ENCODE peak calls at places on chromosomes 13 and 19, in nine cellular contexts. One of them, this sample, is unnamed.

GRCh38 chr13:51826606-51827005 is 18.4 kb downstream of the TMEM272 start:
- DNase-seq in ACHN: no peak
- DNase-seq in HT1080: no peak
- DNase-seq in naive thymus-derived CD8-positive, alpha-beta T cell: no peak
- DNase-seq in type B pancreatic cell: no peak
- DNase-seq in right atrium auricular region: no peak
- DNase-seq in esophagus squamous epithelium: no peak
- DNase-seq in T follicular helper cell: no peak
- DNase-seq in Right ventricle myocardium superior: peak; percentile 76
- DNase-seq in this sample: no peak

GRCh38 chr13:73450583-73450982 is 391.8 kb downstream of the KLF5 start:
- DNase-seq in ACHN: no peak
- DNase-seq in HT1080: no peak
- DNase-seq in naive thymus-derived CD8-positive, alpha-beta T cell: no peak
- DNase-seq in type B pancreatic cell: no peak
- DNase-seq in right atrium auricular region: no peak
- DNase-seq in esophagus squamous epithelium: no peak
- DNase-seq in T follicular helper cell: no peak
- DNase-seq in Right ventricle myocardium superior: no peak
- DNase-seq in this sample: no peak

GRCh38 chr13:99382428-99383133 is 75.4 kb upstream of the GPR183 start:
- DNase-seq in ACHN: no peak
- DNase-seq in HT1080: no peak
- DNase-seq in naive thymus-derived CD8-positive, alpha-beta T cell: peak; percentile 38
- DNase-seq in type B pancreatic cell: no peak
- DNase-seq in right atrium auricular region: peak; percentile 55
- DNase-seq in esophagus squamous epithelium: no peak
- DNase-seq in T follicular helper cell: no peak
- DNase-seq in Right ventricle myocardium superior: no peak
- DNase-seq in this sample: no peak

GRCh38 chr19:1376415-1376805 is 7.3 kb upstream of the NDUFS7 start:
- DNase-seq in ACHN: no peak
- DNase-seq in HT1080: no peak
- DNase-seq in naive thymus-derived CD8-positive, alpha-beta T cell: no peak
- DNase-seq in type B pancreatic cell: no peak
- DNase-seq in right atrium auricular region: no peak
- DNase-seq in esophagus squamous epithelium: no peak
- DNase-seq in T follicular helper cell: no peak
- DNase-seq in Right ventricle myocardium superior: no peak
- DNase-seq in this sample: no peak

GRCh38 chr13:73421310-73421912 is 362.6 kb downstream of the KLF5 start:
- DNase-seq in ACHN: no peak
- DNase-seq in HT1080: peak; percentile 95
- DNase-seq in naive thymus-derived CD8-positive, alpha-beta T cell: no peak
- DNase-seq in type B pancreatic cell: no peak
- DNase-seq in right atrium auricular region: no peak
- DNase-seq in esophagus squamous epithelium: no peak
- DNase-seq in T follicular helper cell: no peak
- DNase-seq in Right ventricle myocardium superior: no peak
- DNase-seq in this sample: no peak

GRCh38 chr13:113040597-113041292 is 64.8 kb upstream of the F7 start:
- DNase-seq in ACHN: no peak
- DNase-seq in HT1080: no peak
- DNase-seq in naive thymus-derived CD8-positive, alpha-beta T cell: no peak
- DNase-seq in type B pancreatic cell: no peak
- DNase-seq in right atrium auricular region: no peak
- DNase-seq in esophagus squamous epithelium: no peak
- DNase-seq in T follicular helper cell: no peak
- DNase-seq in Right ventricle myocardium superior: no peak
- DNase-seq in this sample: no peak

GRCh38 chr19:1914826-1915341 is 9.7 kb downstream of the ADAT3 start:
- DNase-seq in ACHN: no peak
- DNase-seq in HT1080: no peak
- DNase-seq in naive thymus-derived CD8-positive, alpha-beta T cell: no peak
- DNase-seq in type B pancreatic cell: no peak
- DNase-seq in right atrium auricular region: no peak
- DNase-seq in esophagus squamous epithelium: no peak
- DNase-seq in T follicular helper cell: no peak
- DNase-seq in Right ventricle myocardium superior: no peak
- DNase-seq in this sample: no peak

GRCh38 chr13:113837554-113838355 is 26.1 kb downstream of the GAS6 start:
- DNase-seq in ACHN: peak; percentile 94
- DNase-seq in HT1080: peak; percentile 99
- DNase-seq in naive thymus-derived CD8-positive, alpha-beta T cell: no peak
- DNase-seq in type B pancreatic cell: no peak
- DNase-seq in right atrium auricular region: peak; percentile 95
- DNase-seq in esophagus squamous epithelium: peak; percentile 53
- DNase-seq in T follicular helper cell: no peak
- DNase-seq in Right ventricle myocardium superior: peak; percentile 97
- DNase-seq in this sample: peak; percentile 97

GRCh38 chr13:110421696-110422395 is 114.8 kb downstream of the COL4A2 start:
- DNase-seq in ACHN: no peak
- DNase-seq in HT1080: peak; percentile 75
- DNase-seq in naive thymus-derived CD8-positive, alpha-beta T cell: peak; percentile 10
- DNase-seq in type B pancreatic cell: no peak
- DNase-seq in right atrium auricular region: no peak
- DNase-seq in esophagus squamous epithelium: no peak
- DNase-seq in T follicular helper cell: no peak
- DNase-seq in Right ventricle myocardium superior: no peak
- DNase-seq in this sample: no peak

GRCh38 chr19:43316591-43317319 is 36.7 kb upstream of the CD177 start:
- DNase-seq in ACHN: no peak
- DNase-seq in HT1080: peak; percentile 80
- DNase-seq in naive thymus-derived CD8-positive, alpha-beta T cell: no peak
- DNase-seq in type B pancreatic cell: no peak
- DNase-seq in right atrium auricular region: no peak
- DNase-seq in esophagus squamous epithelium: no peak
- DNase-seq in T follicular helper cell: no peak
- DNase-seq in Right ventricle myocardium superior: no peak
- DNase-seq in this sample: no peak

GRCh38 chr19:3285647-3286176 is 61.3 kb downstream of the CELF5 start:
- DNase-seq in ACHN: no peak
- DNase-seq in HT1080: no peak
- DNase-seq in naive thymus-derived CD8-positive, alpha-beta T cell: peak; percentile 75
- DNase-seq in type B pancreatic cell: no peak
- DNase-seq in right atrium auricular region: no peak
- DNase-seq in esophagus squamous epithelium: no peak
- DNase-seq in T follicular helper cell: peak; percentile 59
- DNase-seq in Right ventricle myocardium superior: no peak
- DNase-seq in this sample: no peak

GRCh38 chr19:16442386-16443276 is 29.1 kb downstream of the EPS15L1 start:
- DNase-seq in ACHN: no peak
- DNase-seq in HT1080: no peak
- DNase-seq in naive thymus-derived CD8-positive, alpha-beta T cell: no peak
- DNase-seq in type B pancreatic cell: no peak
- DNase-seq in right atrium auricular region: no peak
- DNase-seq in esophagus squamous epithelium: no peak
- DNase-seq in T follicular helper cell: no peak
- DNase-seq in Right ventricle myocardium superior: peak; percentile 65
- DNase-seq in this sample: no peak

GRCh38 chr13:45122941-45123340 is 2.6 kb downstream of the GTF2F2 start:
- DNase-seq in ACHN: no peak
- DNase-seq in HT1080: no peak
- DNase-seq in naive thymus-derived CD8-positive, alpha-beta T cell: no peak
- DNase-seq in type B pancreatic cell: no peak
- DNase-seq in right atrium auricular region: no peak
- DNase-seq in esophagus squamous epithelium: no peak
- DNase-seq in T follicular helper cell: no peak
- DNase-seq in Right ventricle myocardium superior: no peak
- DNase-seq in this sample: no peak

GRCh38 chr19:35760711-35761349 is 2.9 kb downstream of the PROSER3 start:
- DNase-seq in ACHN: no peak
- DNase-seq in HT1080: peak; percentile 49
- DNase-seq in naive thymus-derived CD8-positive, alpha-beta T cell: no peak
- DNase-seq in type B pancreatic cell: no peak
- DNase-seq in right atrium auricular region: no peak
- DNase-seq in esophagus squamous epithelium: no peak
- DNase-seq in T follicular helper cell: no peak
- DNase-seq in Right ventricle myocardium superior: no peak
- DNase-seq in this sample: no peak

GRCh38 chr13:100789481-100789880 is 114.9 kb upstream of the TMTC4 start:
- DNase-seq in ACHN: no peak
- DNase-seq in HT1080: peak; percentile 77
- DNase-seq in naive thymus-derived CD8-positive, alpha-beta T cell: no peak
- DNase-seq in type B pancreatic cell: no peak
- DNase-seq in right atrium auricular region: no peak
- DNase-seq in esophagus squamous epithelium: no peak
- DNase-seq in T follicular helper cell: no peak
- DNase-seq in Right ventricle myocardium superior: no peak
- DNase-seq in this sample: no peak

GRCh38 chr13:38308736-38309135 is 40.9 kb upstream of the UFM1 start:
- DNase-seq in ACHN: no peak
- DNase-seq in HT1080: peak; percentile 85
- DNase-seq in naive thymus-derived CD8-positive, alpha-beta T cell: no peak
- DNase-seq in type B pancreatic cell: no peak
- DNase-seq in right atrium auricular region: no peak
- DNase-seq in esophagus squamous epithelium: no peak
- DNase-seq in T follicular helper cell: no peak
- DNase-seq in Right ventricle myocardium superior: no peak
- DNase-seq in this sample: no peak

GRCh38 chr13:74040200-74040599 is 94.0 kb downstream of the KLF12 start:
- DNase-seq in ACHN: peak; percentile 68
- DNase-seq in HT1080: peak; percentile 61
- DNase-seq in naive thymus-derived CD8-positive, alpha-beta T cell: no peak
- DNase-seq in type B pancreatic cell: no peak
- DNase-seq in right atrium auricular region: no peak
- DNase-seq in esophagus squamous epithelium: no peak
- DNase-seq in T follicular helper cell: peak; percentile 3
- DNase-seq in Right ventricle myocardium superior: peak; percentile 62
- DNase-seq in this sample: no peak

GRCh38 chr13:112777637-112778406 is 88.0 kb downstream of the ATP11A start:
- DNase-seq in ACHN: no peak
- DNase-seq in HT1080: no peak
- DNase-seq in naive thymus-derived CD8-positive, alpha-beta T cell: no peak
- DNase-seq in type B pancreatic cell: no peak
- DNase-seq in right atrium auricular region: peak; percentile 56
- DNase-seq in esophagus squamous epithelium: no peak
- DNase-seq in T follicular helper cell: no peak
- DNase-seq in Right ventricle myocardium superior: no peak
- DNase-seq in this sample: no peak

GRCh38 chr19:16527971-16528521 is 14.2 kb downstream of the CHERP start:
- DNase-seq in ACHN: peak; percentile 17
- DNase-seq in HT1080: no peak
- DNase-seq in naive thymus-derived CD8-positive, alpha-beta T cell: peak; percentile 37
- DNase-seq in type B pancreatic cell: no peak
- DNase-seq in right atrium auricular region: no peak
- DNase-seq in esophagus squamous epithelium: no peak
- DNase-seq in T follicular helper cell: peak; percentile 28
- DNase-seq in Right ventricle myocardium superior: no peak
- DNase-seq in this sample: no peak

GRCh38 chr19:19514881-19515763 is at the start of gene TSSK6:
- DNase-seq in ACHN: peak; percentile 65
- DNase-seq in HT1080: no peak
- DNase-seq in naive thymus-derived CD8-positive, alpha-beta T cell: no peak
- DNase-seq in type B pancreatic cell: no peak
- DNase-seq in right atrium auricular region: no peak
- DNase-seq in esophagus squamous epithelium: no peak
- DNase-seq in T follicular helper cell: no peak
- DNase-seq in Right ventricle myocardium superior: no peak
- DNase-seq in this sample: no peak

GRCh38 chr19:12952488-12953455 is 4.3 kb downstream of the GADD45GIP1 start:
- DNase-seq in ACHN: peak; percentile 19
- DNase-seq in HT1080: peak; percentile 83
- DNase-seq in naive thymus-derived CD8-positive, alpha-beta T cell: no peak
- DNase-seq in type B pancreatic cell: no peak
- DNase-seq in right atrium auricular region: peak; percentile 75
- DNase-seq in esophagus squamous epithelium: no peak
- DNase-seq in T follicular helper cell: no peak
- DNase-seq in Right ventricle myocardium superior: no peak
- DNase-seq in this sample: no peak

GRCh38 chr13:23506821-23507210 is 63.4 kb upstream of the TNFRSF19 start:
- DNase-seq in ACHN: peak; percentile 84
- DNase-seq in HT1080: peak; percentile 29
- DNase-seq in naive thymus-derived CD8-positive, alpha-beta T cell: no peak
- DNase-seq in type B pancreatic cell: no peak
- DNase-seq in right atrium auricular region: no peak
- DNase-seq in esophagus squamous epithelium: no peak
- DNase-seq in T follicular helper cell: no peak
- DNase-seq in Right ventricle myocardium superior: no peak
- DNase-seq in this sample: no peak

GRCh38 chr13:111846396-111847174 is 220.4 kb upstream of the SOX1 start:
- DNase-seq in ACHN: no peak
- DNase-seq in HT1080: no peak
- DNase-seq in naive thymus-derived CD8-positive, alpha-beta T cell: no peak
- DNase-seq in type B pancreatic cell: peak; percentile 24
- DNase-seq in right atrium auricular region: no peak
- DNase-seq in esophagus squamous epithelium: no peak
- DNase-seq in T follicular helper cell: no peak
- DNase-seq in Right ventricle myocardium superior: no peak
- DNase-seq in this sample: peak; percentile 86

GRCh38 chr13:91359071-91359470 is 11.6 kb downstream of the MIR17HG start:
- DNase-seq in ACHN: no peak
- DNase-seq in HT1080: no peak
- DNase-seq in naive thymus-derived CD8-positive, alpha-beta T cell: no peak
- DNase-seq in type B pancreatic cell: no peak
- DNase-seq in right atrium auricular region: no peak
- DNase-seq in esophagus squamous epithelium: no peak
- DNase-seq in T follicular helper cell: no peak
- DNase-seq in Right ventricle myocardium superior: no peak
- DNase-seq in this sample: no peak

GRCh38 chr19:13803038-13803437 is 7.8 kb downstream of the ZSWIM4 start:
- DNase-seq in ACHN: no peak
- DNase-seq in HT1080: no peak
- DNase-seq in naive thymus-derived CD8-positive, alpha-beta T cell: no peak
- DNase-seq in type B pancreatic cell: no peak
- DNase-seq in right atrium auricular region: no peak
- DNase-seq in esophagus squamous epithelium: no peak
- DNase-seq in T follicular helper cell: no peak
- DNase-seq in Right ventricle myocardium superior: no peak
- DNase-seq in this sample: no peak

GRCh38 chr19:51916167-51916566 is 11.1 kb upstream of the ZNF613 start:
- DNase-seq in ACHN: no peak
- DNase-seq in HT1080: no peak
- DNase-seq in naive thymus-derived CD8-positive, alpha-beta T cell: no peak
- DNase-seq in type B pancreatic cell: no peak
- DNase-seq in right atrium auricular region: no peak
- DNase-seq in esophagus squamous epithelium: no peak
- DNase-seq in T follicular helper cell: no peak
- DNase-seq in Right ventricle myocardium superior: no peak
- DNase-seq in this sample: no peak

GRCh38 chr13:103078145-103078544 is 11.9 kb upstream of the SLC10A2 start:
- DNase-seq in ACHN: no peak
- DNase-seq in HT1080: no peak
- DNase-seq in naive thymus-derived CD8-positive, alpha-beta T cell: no peak
- DNase-seq in type B pancreatic cell: no peak
- DNase-seq in right atrium auricular region: no peak
- DNase-seq in esophagus squamous epithelium: no peak
- DNase-seq in T follicular helper cell: no peak
- DNase-seq in Right ventricle myocardium superior: no peak
- DNase-seq in this sample: no peak

GRCh38 chr13:99774644-99775043 is 196.9 kb downstream of the ZIC5 start:
- DNase-seq in ACHN: no peak
- DNase-seq in HT1080: no peak
- DNase-seq in naive thymus-derived CD8-positive, alpha-beta T cell: no peak
- DNase-seq in type B pancreatic cell: no peak
- DNase-seq in right atrium auricular region: no peak
- DNase-seq in esophagus squamous epithelium: no peak
- DNase-seq in T follicular helper cell: no peak
- DNase-seq in Right ventricle myocardium superior: no peak
- DNase-seq in this sample: no peak

GRCh38 chr13:108218044-108218974 is at the start of gene ABHD13:
- DNase-seq in ACHN: peak; percentile 86
- DNase-seq in HT1080: peak; percentile 94
- DNase-seq in naive thymus-derived CD8-positive, alpha-beta T cell: peak; percentile 89
- DNase-seq in type B pancreatic cell: peak; percentile 94
- DNase-seq in right atrium auricular region: peak; percentile 91
- DNase-seq in esophagus squamous epithelium: peak; percentile 47
- DNase-seq in T follicular helper cell: peak; percentile 82
- DNase-seq in Right ventricle myocardium superior: peak; percentile 94
- DNase-seq in this sample: peak; percentile 95

GRCh38 chr13:104483631-104484030 is 1417.4 kb upstream of the SLC10A2 start:
- DNase-seq in ACHN: no peak
- DNase-seq in HT1080: no peak
- DNase-seq in naive thymus-derived CD8-positive, alpha-beta T cell: no peak
- DNase-seq in type B pancreatic cell: no peak
- DNase-seq in right atrium auricular region: no peak
- DNase-seq in esophagus squamous epithelium: no peak
- DNase-seq in T follicular helper cell: no peak
- DNase-seq in Right ventricle myocardium superior: no peak
- DNase-seq in this sample: no peak

GRCh38 chr19:41699231-41699967 is 9.0 kb upstream of the CEACAM5 start:
- DNase-seq in ACHN: no peak
- DNase-seq in HT1080: no peak
- DNase-seq in naive thymus-derived CD8-positive, alpha-beta T cell: no peak
- DNase-seq in type B pancreatic cell: peak; percentile 62
- DNase-seq in right atrium auricular region: no peak
- DNase-seq in esophagus squamous epithelium: no peak
- DNase-seq in T follicular helper cell: no peak
- DNase-seq in Right ventricle myocardium superior: no peak
- DNase-seq in this sample: peak; percentile 64